ENCODE peak calls at places on chromosomes 5 and 9, in four cellular contexts. One of them, this sample, is unnamed.

GRCh38 chr5:172901012-172901780 is 58.0 kb upstream of the RPL26L1 start:
- DNase-seq in neuronal stem cell: no peak
- DNase-seq in neural progenitor cell: no peak
- DNase-seq in heart right ventricle: peak
- DNase-seq in this sample: no peak

GRCh38 chr5:96481396-96481795 is 48.3 kb upstream of the PCSK1 start:
- DNase-seq in neuronal stem cell: no peak
- DNase-seq in neural progenitor cell: no peak
- DNase-seq in heart right ventricle: no peak
- DNase-seq in this sample: peak

GRCh38 chr9:116187570-116188170 is 34.1 kb downstream of the PAPPA start:
- DNase-seq in neuronal stem cell: no peak
- DNase-seq in neural progenitor cell: no peak
- DNase-seq in heart right ventricle: no peak
- DNase-seq in this sample: no peak

GRCh38 chr5:170357853-170358497 is 31.2 kb downstream of the KCNMB1 start:
- DNase-seq in neuronal stem cell: no peak
- DNase-seq in neural progenitor cell: no peak
- DNase-seq in heart right ventricle: peak
- DNase-seq in this sample: no peak

GRCh38 chr5:27387535-27388073 is 349.2 kb upstream of the CDH9 start:
- DNase-seq in neuronal stem cell: no peak
- DNase-seq in neural progenitor cell: no peak
- DNase-seq in heart right ventricle: no peak
- DNase-seq in this sample: no peak

GRCh38 chr5:2904956-2905355 is 153.5 kb upstream of the IRX2 start:
- DNase-seq in neuronal stem cell: no peak
- DNase-seq in neural progenitor cell: no peak
- DNase-seq in heart right ventricle: no peak
- DNase-seq in this sample: no peak

GRCh38 chr9:5760338-5760737 is 72.6 kb downstream of the ERMP1 start:
- DNase-seq in neuronal stem cell: no peak
- DNase-seq in neural progenitor cell: no peak
- DNase-seq in heart right ventricle: no peak
- DNase-seq in this sample: no peak

GRCh38 chr5:125103459-125103858 is 357.0 kb upstream of the ZNF608 start:
- DNase-seq in neuronal stem cell: no peak
- DNase-seq in neural progenitor cell: no peak
- DNase-seq in heart right ventricle: no peak
- DNase-seq in this sample: no peak

GRCh38 chr9:37262410-37262809 is 142.0 kb downstream of the ZCCHC7 start:
- DNase-seq in neuronal stem cell: no peak
- DNase-seq in neural progenitor cell: peak
- DNase-seq in heart right ventricle: no peak
- DNase-seq in this sample: peak

GRCh38 chr9:91282292-91282691 is 79.4 kb downstream of the AUH start:
- DNase-seq in neuronal stem cell: no peak
- DNase-seq in neural progenitor cell: no peak
- DNase-seq in heart right ventricle: no peak
- DNase-seq in this sample: no peak

GRCh38 chr5:111063709-111064322 is 7.7 kb upstream of the TSLP start:
- DNase-seq in neuronal stem cell: no peak
- DNase-seq in neural progenitor cell: peak
- DNase-seq in heart right ventricle: no peak
- DNase-seq in this sample: no peak

GRCh38 chr5:69202497-69202896 is 13.1 kb downstream of the CENPH start:
- DNase-seq in neuronal stem cell: no peak
- DNase-seq in neural progenitor cell: no peak
- DNase-seq in heart right ventricle: no peak
- DNase-seq in this sample: no peak

GRCh38 chr5:131996210-131997025 is 15.0 kb downstream of the ACSL6 start:
- DNase-seq in neuronal stem cell: no peak
- DNase-seq in neural progenitor cell: no peak
- DNase-seq in heart right ventricle: no peak
- DNase-seq in this sample: no peak

GRCh38 chr5:43000198-43000840 is 39.8 kb downstream of the ANXA2R start:
- DNase-seq in neuronal stem cell: no peak
- DNase-seq in neural progenitor cell: peak
- DNase-seq in heart right ventricle: no peak
- DNase-seq in this sample: no peak

GRCh38 chr5:69032009-69032408 is 61.8 kb upstream of the SLC30A5 start:
- DNase-seq in neuronal stem cell: no peak
- DNase-seq in neural progenitor cell: peak
- DNase-seq in heart right ventricle: no peak
- DNase-seq in this sample: peak

GRCh38 chr5:149317281-149318048 is 27.8 kb upstream of the GRPEL2 start:
- DNase-seq in neuronal stem cell: peak
- DNase-seq in neural progenitor cell: peak
- DNase-seq in heart right ventricle: no peak
- DNase-seq in this sample: peak

GRCh38 chr9:92947268-92948031 is at the start of gene FGD3:
- DNase-seq in neuronal stem cell: no peak
- DNase-seq in neural progenitor cell: peak
- DNase-seq in heart right ventricle: peak
- DNase-seq in this sample: peak

GRCh38 chr9:19049872-19050636 is 827 bp downstream of the RRAGA start:
- DNase-seq in neuronal stem cell: no peak
- DNase-seq in neural progenitor cell: peak
- DNase-seq in heart right ventricle: no peak
- DNase-seq in this sample: peak

GRCh38 chr5:59039296-59040006 is 456.6 kb downstream of the RAB3C start:
- DNase-seq in neuronal stem cell: peak
- DNase-seq in neural progenitor cell: peak
- DNase-seq in heart right ventricle: peak
- DNase-seq in this sample: peak

GRCh38 chr5:124797665-124798087 is 51.2 kb upstream of the ZNF608 start:
- DNase-seq in neuronal stem cell: no peak
- DNase-seq in neural progenitor cell: no peak
- DNase-seq in heart right ventricle: peak
- DNase-seq in this sample: no peak

GRCh38 chr5:128224336-128224735 is 140.8 kb downstream of the SLC12A2 start:
- DNase-seq in neuronal stem cell: no peak
- DNase-seq in neural progenitor cell: no peak
- DNase-seq in heart right ventricle: no peak
- DNase-seq in this sample: no peak

GRCh38 chr5:19044931-19045695 is 942.9 kb downstream of the CDH18 start:
- DNase-seq in neuronal stem cell: no peak
- DNase-seq in neural progenitor cell: no peak
- DNase-seq in heart right ventricle: no peak
- DNase-seq in this sample: no peak

GRCh38 chr5:62306494-62307363 is 723 bp downstream of the KIF2A start:
- DNase-seq in neuronal stem cell: no peak
- DNase-seq in neural progenitor cell: peak
- DNase-seq in heart right ventricle: peak
- DNase-seq in this sample: peak

GRCh38 chr5:103305829-103306228 is 47.3 kb downstream of the MACIR start:
- DNase-seq in neuronal stem cell: no peak
- DNase-seq in neural progenitor cell: no peak
- DNase-seq in heart right ventricle: no peak
- DNase-seq in this sample: no peak

GRCh38 chr5:78472469-78473106 is 112.2 kb downstream of the SCAMP1 start:
- DNase-seq in neuronal stem cell: no peak
- DNase-seq in neural progenitor cell: no peak
- DNase-seq in heart right ventricle: no peak
- DNase-seq in this sample: peak

GRCh38 chr9:92196909-92197308 is 81.7 kb upstream of the SPTLC1 start:
- DNase-seq in neuronal stem cell: no peak
- DNase-seq in neural progenitor cell: no peak
- DNase-seq in heart right ventricle: no peak
- DNase-seq in this sample: no peak

GRCh38 chr9:113737414-113738271 is 138.5 kb upstream of the ZNF618 start:
- DNase-seq in neuronal stem cell: peak
- DNase-seq in neural progenitor cell: peak
- DNase-seq in heart right ventricle: no peak
- DNase-seq in this sample: peak

GRCh38 chr5:154390096-154390495 is 55.7 kb upstream of the SAP30L start:
- DNase-seq in neuronal stem cell: no peak
- DNase-seq in neural progenitor cell: no peak
- DNase-seq in heart right ventricle: no peak
- DNase-seq in this sample: no peak

GRCh38 chr5:68554566-68555279 is 339.2 kb downstream of the PIK3R1 start:
- DNase-seq in neuronal stem cell: no peak
- DNase-seq in neural progenitor cell: peak
- DNase-seq in heart right ventricle: peak
- DNase-seq in this sample: peak

GRCh38 chr5:35538198-35538931 is 79.3 kb upstream of the SPEF2 start:
- DNase-seq in neuronal stem cell: no peak
- DNase-seq in neural progenitor cell: no peak
- DNase-seq in heart right ventricle: no peak
- DNase-seq in this sample: no peak

GRCh38 chr5:115309751-115310370 is 13.4 kb upstream of the CCDC112 start:
- DNase-seq in neuronal stem cell: no peak
- DNase-seq in neural progenitor cell: peak
- DNase-seq in heart right ventricle: no peak
- DNase-seq in this sample: peak

GRCh38 chr5:138330813-138331448 is 673 bp downstream of the CDC25C start:
- DNase-seq in neuronal stem cell: no peak
- DNase-seq in neural progenitor cell: no peak
- DNase-seq in heart right ventricle: no peak
- DNase-seq in this sample: no peak

GRCh38 chr9:18429065-18429464 is 44.9 kb upstream of the ADAMTSL1 start:
- DNase-seq in neuronal stem cell: no peak
- DNase-seq in neural progenitor cell: no peak
- DNase-seq in heart right ventricle: no peak
- DNase-seq in this sample: no peak

GRCh38 chr9:75855509-75855908 is 35.0 kb upstream of the PCSK5 start:
- DNase-seq in neuronal stem cell: no peak
- DNase-seq in neural progenitor cell: peak
- DNase-seq in heart right ventricle: no peak
- DNase-seq in this sample: peak

GRCh38 chr9:107685901-107686300 is 196.3 kb upstream of the KLF4 start:
- DNase-seq in neuronal stem cell: no peak
- DNase-seq in neural progenitor cell: no peak
- DNase-seq in heart right ventricle: no peak
- DNase-seq in this sample: no peak

GRCh38 chr5:102554092-102554491 is 55.3 kb upstream of the SLCO6A1 start:
- DNase-seq in neuronal stem cell: peak
- DNase-seq in neural progenitor cell: peak
- DNase-seq in heart right ventricle: no peak
- DNase-seq in this sample: peak

GRCh38 chr5:146722361-146722779 is 156.2 kb downstream of the PPP2R2B start:
- DNase-seq in neuronal stem cell: no peak
- DNase-seq in neural progenitor cell: no peak
- DNase-seq in heart right ventricle: no peak
- DNase-seq in this sample: no peak

GRCh38 chr5:28249771-28250415 is 1211.5 kb upstream of the CDH9 start:
- DNase-seq in neuronal stem cell: no peak
- DNase-seq in neural progenitor cell: no peak
- DNase-seq in heart right ventricle: no peak
- DNase-seq in this sample: no peak

GRCh38 chr9:96495341-96495740 is 45.4 kb downstream of the HABP4 start:
- DNase-seq in neuronal stem cell: no peak
- DNase-seq in neural progenitor cell: no peak
- DNase-seq in heart right ventricle: no peak
- DNase-seq in this sample: no peak

DNA sequence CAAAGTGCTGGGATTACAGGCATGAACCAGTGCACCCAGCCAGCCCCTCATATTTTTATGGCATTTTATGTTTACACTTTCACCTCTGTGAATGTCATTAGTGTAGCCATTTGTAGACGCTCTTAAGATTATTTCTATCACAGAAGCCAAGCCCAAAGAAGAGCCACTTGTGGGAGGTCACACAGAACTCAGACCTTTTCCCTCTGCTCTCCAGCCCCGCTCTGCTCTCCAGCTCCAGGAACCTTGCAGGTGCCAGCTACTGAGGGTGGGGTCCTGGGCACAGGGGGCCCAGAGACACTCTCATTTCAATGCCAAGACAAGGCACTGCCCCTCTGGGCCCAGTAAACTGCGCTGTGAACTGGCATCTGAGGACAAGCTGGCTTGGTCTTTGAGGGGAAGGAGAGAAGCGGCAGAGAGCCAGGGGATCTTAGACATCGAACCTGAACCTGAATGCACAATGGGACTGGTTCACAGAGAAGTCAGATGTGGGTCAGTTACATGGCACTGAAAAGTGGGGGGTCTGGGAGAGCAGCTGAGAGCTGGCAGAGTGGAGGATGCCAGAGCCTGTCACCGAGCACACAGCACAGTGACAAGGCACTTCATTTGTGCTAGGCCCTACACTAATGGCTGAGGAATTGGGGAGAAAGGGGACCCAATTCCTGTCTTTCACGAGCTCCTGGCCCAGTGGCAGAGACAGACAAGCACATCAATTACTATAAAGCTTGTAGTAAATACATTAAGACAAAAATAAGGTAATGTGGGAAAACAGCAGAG is 16.7 kb downstream of the ANXA6 start:
- DNase-seq in neuronal stem cell: no peak
- DNase-seq in neural progenitor cell: no peak
- DNase-seq in heart right ventricle: no peak
- DNase-seq in this sample: no peak
- H3K27ac ChIP-seq in neuronal stem cell: no peak
- H3K27ac ChIP-seq in neural progenitor cell: no peak
- H3K27ac ChIP-seq in heart right ventricle: no peak
- H3K27ac ChIP-seq in this sample: no peak

GRCh38 chr5:75363726-75364495 is 26.9 kb downstream of the HMGCR start:
- DNase-seq in neuronal stem cell: no peak
- DNase-seq in neural progenitor cell: no peak
- DNase-seq in heart right ventricle: peak
- DNase-seq in this sample: no peak
- H3K27ac ChIP-seq in neuronal stem cell: no peak
- H3K27ac ChIP-seq in neural progenitor cell: peak
- H3K27ac ChIP-seq in heart right ventricle: no peak
- H3K27ac ChIP-seq in this sample: no peak

GRCh38 chr5:1444361-1445189 is 665 bp downstream of the SLC6A3 start:
- DNase-seq in neuronal stem cell: no peak
- DNase-seq in neural progenitor cell: peak
- DNase-seq in heart right ventricle: no peak
- DNase-seq in this sample: no peak

GRCh38 chr5:1446602-1447343 is 1.5 kb upstream of the SLC6A3 start:
- DNase-seq in neuronal stem cell: no peak
- DNase-seq in neural progenitor cell: peak
- DNase-seq in heart right ventricle: no peak
- DNase-seq in this sample: no peak

GRCh38 chr5:1445313-1445894 is at the start of gene SLC6A3:
- DNase-seq in neuronal stem cell: peak
- DNase-seq in neural progenitor cell: peak
- DNase-seq in heart right ventricle: no peak
- DNase-seq in this sample: peak

GRCh38 chr5:1447772-1448361 is 2.6 kb upstream of the SLC6A3 start:
- DNase-seq in neuronal stem cell: no peak
- DNase-seq in neural progenitor cell: no peak
- DNase-seq in heart right ventricle: no peak
- DNase-seq in this sample: no peak

GRCh38 chr5:1445895-1446601 is 808 bp upstream of the SLC6A3 start:
- DNase-seq in neuronal stem cell: no peak
- DNase-seq in neural progenitor cell: peak
- DNase-seq in heart right ventricle: no peak
- DNase-seq in this sample: no peak
- H3K27ac ChIP-seq in neuronal stem cell: no peak
- H3K27ac ChIP-seq in neural progenitor cell: no peak
- H3K27ac ChIP-seq in heart right ventricle: no peak
- H3K27ac ChIP-seq in this sample: no peak

GRCh38 chr5:163383754-163384153 is 53.6 kb upstream of the CCNG1 start:
- DNase-seq in neuronal stem cell: no peak
- DNase-seq in neural progenitor cell: no peak
- DNase-seq in heart right ventricle: no peak
- DNase-seq in this sample: peak
- H3K27ac ChIP-seq in neuronal stem cell: no peak
- H3K27ac ChIP-seq in neural progenitor cell: no peak
- H3K27ac ChIP-seq in heart right ventricle: no peak
- H3K27ac ChIP-seq in this sample: no peak

GRCh38 chr9:26945591-26945990 is 1.5 kb downstream of the PLAA start:
- DNase-seq in neuronal stem cell: no peak
- DNase-seq in neural progenitor cell: peak
- DNase-seq in heart right ventricle: no peak
- DNase-seq in this sample: no peak
- H3K27ac ChIP-seq in neuronal stem cell: no peak
- H3K27ac ChIP-seq in neural progenitor cell: no peak
- H3K27ac ChIP-seq in heart right ventricle: no peak
- H3K27ac ChIP-seq in this sample: peak